ENCODE peak calls at places on chromosome X, in ten cellular contexts. C is H1; A is fibroblast of pulmonary artery; S is RWPE1; F is GM12864; R is right atrium auricular region; T is Calu3; O is upper lobe of left lung; N is CD4-positive, alpha-beta T cell; J is GM10248. Z is an unnamed sample.

GRCh38 chrX:139877710-139878414 is 55.0 kb downstream of the ATP11C start:
- DNase-seq in C (no peak), A (peak), S (no peak), F (no peak), R (no peak), T (no peak), O (no peak), N (no peak), J (no peak), Z (no peak)

GRCh38 chrX:129769467-129770154 is 10.1 kb upstream of the SASH3 start:
- DNase-seq in C (no peak), A (no peak), S (no peak), F (peak), R (no peak), T (no peak), O (no peak), N (peak), J (peak), Z (no peak)

GRCh38 chrX:94204524-94204923 is 530.5 kb downstream of the FAM133A start:
- DNase-seq in C (no peak), A (no peak), S (no peak), F (no peak), R (no peak), T (no peak), O (no peak), N (no peak), J (no peak), Z (no peak)

GRCh38 chrX:17032351-17032750 is 85.9 kb downstream of the REPS2 start:
- DNase-seq in C (no peak), A (peak), S (peak), F (no peak), R (no peak), T (peak), O (peak), N (no peak), J (no peak), Z (peak)

GRCh38 chrX:37347420-37347819 is 1.7 kb upstream of the PRRG1 start:
- DNase-seq in C (no peak), A (peak), S (no peak), F (no peak), R (no peak), T (no peak), O (no peak), N (no peak), J (no peak), Z (no peak)

GRCh38 chrX:72393836-72394517 is 88.3 kb upstream of the CITED1 start:
- DNase-seq in C (no peak), A (no peak), S (no peak), F (no peak), R (no peak), T (no peak), O (no peak), N (no peak), J (no peak), Z (no peak)

GRCh38 chrX:1894656-1895055 is 279.8 kb downstream of the ASMT start:
- DNase-seq in C (no peak), A (no peak), S (no peak), F (no peak), R (no peak), T (no peak), O (no peak), N (no peak), J (no peak), Z (no peak)

GRCh38 chrX:153538424-153538823 is 21.0 kb downstream of the ATP2B3 start:
- DNase-seq in C (no peak), A (no peak), S (no peak), F (no peak), R (no peak), T (no peak), O (no peak), N (no peak), J (no peak), Z (no peak)

GRCh38 chrX:140710710-140711109 is 1.2 kb downstream of the LINC00632 start:
- DNase-seq in C (no peak), A (peak), S (no peak), F (no peak), R (no peak), T (no peak), O (no peak), N (no peak), J (no peak), Z (no peak)

GRCh38 chrX:135522878-135523693 is 2.6 kb downstream of the INTS6L start:
- DNase-seq in C (no peak), A (no peak), S (no peak), F (no peak), R (no peak), T (no peak), O (no peak), N (no peak), J (no peak), Z (no peak)

GRCh38 chrX:30141966-30142365 is 73.4 kb upstream of the MAGEB2 start:
- DNase-seq in C (no peak), A (peak), S (peak), F (peak), R (no peak), T (peak), O (no peak), N (no peak), J (no peak), Z (no peak)

DNA sequence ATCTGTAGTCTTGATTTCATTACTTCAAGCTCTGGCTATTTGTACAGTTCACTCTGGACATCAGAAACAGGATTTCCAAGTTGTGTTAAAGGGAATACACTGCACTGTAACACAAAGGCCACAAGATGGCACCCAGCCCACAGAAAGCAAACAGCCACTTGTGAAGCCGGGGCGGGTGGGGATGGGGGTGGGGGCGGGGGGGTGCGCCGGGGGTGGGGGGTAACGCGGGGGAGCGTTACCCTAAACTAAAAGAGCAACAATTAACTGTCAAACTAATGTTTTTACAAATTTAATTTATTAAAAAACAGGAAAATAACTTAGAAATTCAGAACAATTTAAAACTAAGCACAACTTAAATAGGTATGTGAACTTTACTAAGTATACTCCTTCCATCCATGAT is 27.3 kb downstream of the PRDX4 start:
- DNase-seq in C (no peak), A (peak), S (peak), F (peak), R (peak), T (peak), O (peak), N (peak), J (peak), Z (no peak)
- TF ChIP-seq CTCF in C (peak), A (peak), S (peak), F (peak), R (peak), T (peak), O (no peak), N (peak), J (peak), Z (no peak)

GRCh38 chrX:51148848-51149247 is 183.8 kb upstream of the NUDT10 start:
- DNase-seq in C (peak), A (peak), S (no peak), F (no peak), R (no peak), T (no peak), O (no peak), N (no peak), J (no peak), Z (no peak)
- TF ChIP-seq CTCF in C (peak), A (no peak), S (no peak), F (no peak), R (no peak), T (no peak), O (no peak), N (no peak), J (no peak), Z (no peak)

GRCh38 chrX:38937926-38938325 is 136.7 kb downstream of the MID1IP1 start:
- DNase-seq in C (no peak), A (no peak), S (no peak), F (no peak), R (no peak), T (no peak), O (no peak), N (no peak), J (no peak), Z (no peak)

GRCh38 chrX:38941675-38942074 is 140.4 kb downstream of the MID1IP1 start:
- DNase-seq in C (no peak), A (peak), S (no peak), F (no peak), R (no peak), T (no peak), O (no peak), N (no peak), J (no peak), Z (no peak)

GRCh38 chrX:38940547-38940946 is 139.3 kb downstream of the MID1IP1 start:
- DNase-seq in C (no peak), A (peak), S (no peak), F (no peak), R (no peak), T (no peak), O (no peak), N (no peak), J (no peak), Z (no peak)

GRCh38 chrX:38937400-38937799 is 136.1 kb downstream of the MID1IP1 start:
- DNase-seq in C (no peak), A (no peak), S (no peak), F (no peak), R (no peak), T (no peak), O (no peak), N (no peak), J (no peak), Z (no peak)

GRCh38 chrX:38939067-38939466 is 137.8 kb downstream of the MID1IP1 start:
- DNase-seq in C (no peak), A (peak), S (no peak), F (no peak), R (no peak), T (no peak), O (no peak), N (no peak), J (no peak), Z (peak)
- TF ChIP-seq CTCF in C (no peak), A (no peak), S (no peak), F (no peak), R (no peak), T (no peak), O (no peak), N (no peak), J (no peak), Z (no peak)

DNA sequence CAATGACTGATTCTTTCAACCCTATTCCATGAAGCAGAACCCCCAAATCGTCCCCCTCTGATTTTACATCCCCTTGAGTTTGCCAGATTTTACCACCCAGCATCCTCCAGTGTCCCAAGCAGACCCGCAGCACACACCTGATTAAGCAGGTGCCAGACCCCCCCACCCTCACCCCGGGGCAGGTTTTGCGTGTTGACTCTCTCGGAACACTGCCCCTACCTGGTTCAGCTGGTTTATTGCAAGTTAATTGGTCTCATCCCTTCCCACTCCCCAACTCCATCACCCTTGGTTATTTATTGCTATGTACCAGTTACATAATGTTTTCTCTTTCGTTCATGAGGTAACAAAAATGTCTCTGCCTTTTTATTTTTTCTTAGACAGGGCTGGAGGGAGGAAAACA is 258.4 kb downstream of the BCOR start:
- DNase-seq in C (no peak), A (no peak), S (no peak), F (no peak), R (no peak), T (no peak), O (no peak), N (no peak), J (no peak), Z (no peak)
- TF ChIP-seq CTCF in C (no peak), A (no peak), S (no peak), F (no peak), R (no peak), T (no peak), O (no peak), N (no peak), J (no peak), Z (no peak)

GRCh38 chrX:143461616-143462015 is 55.7 kb downstream of the SPANXN3 start:
- DNase-seq in C (no peak), A (no peak), S (no peak), F (no peak), R (no peak), T (no peak), O (no peak), N (no peak), J (no peak), Z (no peak)

GRCh38 chrX:143462696-143463095 is 54.6 kb downstream of the SPANXN3 start:
- DNase-seq in C (no peak), A (no peak), S (no peak), F (no peak), R (no peak), T (no peak), O (no peak), N (no peak), J (no peak), Z (no peak)

GRCh38 chrX:143466130-143466529 is 51.1 kb downstream of the SPANXN3 start:
- DNase-seq in C (no peak), A (no peak), S (no peak), F (no peak), R (no peak), T (no peak), O (no peak), N (no peak), J (no peak), Z (no peak)
- TF ChIP-seq CTCF in C (no peak), A (no peak), S (no peak), F (no peak), R (no peak), T (no peak), O (no peak), N (no peak), J (no peak), Z (no peak)

DNA sequence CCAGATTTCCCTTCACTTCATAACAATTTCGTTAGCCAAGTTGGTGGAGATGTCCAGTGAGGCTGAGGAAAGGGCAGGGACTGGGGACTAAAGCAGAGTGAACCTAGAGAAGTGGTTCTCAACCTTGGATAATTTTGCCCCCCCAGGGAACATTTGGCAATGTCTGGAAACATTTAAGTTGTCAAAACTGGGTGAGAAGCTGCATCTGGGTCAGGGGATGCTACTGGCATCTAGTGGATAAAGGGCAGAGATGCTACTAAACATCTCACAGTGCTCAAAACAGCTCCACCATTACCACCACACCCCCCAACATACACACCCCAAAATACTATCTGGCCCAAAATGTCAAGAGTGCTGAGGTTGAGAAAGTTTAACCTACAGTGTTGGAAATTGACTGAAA is 32.0 kb upstream of the FGF16 start:
- DNase-seq in C (no peak), A (peak), S (no peak), F (no peak), R (no peak), T (no peak), O (no peak), N (no peak), J (no peak), Z (no peak)
- TF ChIP-seq CTCF in C (peak), A (peak), S (no peak), F (peak), R (no peak), T (no peak), O (no peak), N (no peak), J (no peak), Z (no peak)

DNA sequence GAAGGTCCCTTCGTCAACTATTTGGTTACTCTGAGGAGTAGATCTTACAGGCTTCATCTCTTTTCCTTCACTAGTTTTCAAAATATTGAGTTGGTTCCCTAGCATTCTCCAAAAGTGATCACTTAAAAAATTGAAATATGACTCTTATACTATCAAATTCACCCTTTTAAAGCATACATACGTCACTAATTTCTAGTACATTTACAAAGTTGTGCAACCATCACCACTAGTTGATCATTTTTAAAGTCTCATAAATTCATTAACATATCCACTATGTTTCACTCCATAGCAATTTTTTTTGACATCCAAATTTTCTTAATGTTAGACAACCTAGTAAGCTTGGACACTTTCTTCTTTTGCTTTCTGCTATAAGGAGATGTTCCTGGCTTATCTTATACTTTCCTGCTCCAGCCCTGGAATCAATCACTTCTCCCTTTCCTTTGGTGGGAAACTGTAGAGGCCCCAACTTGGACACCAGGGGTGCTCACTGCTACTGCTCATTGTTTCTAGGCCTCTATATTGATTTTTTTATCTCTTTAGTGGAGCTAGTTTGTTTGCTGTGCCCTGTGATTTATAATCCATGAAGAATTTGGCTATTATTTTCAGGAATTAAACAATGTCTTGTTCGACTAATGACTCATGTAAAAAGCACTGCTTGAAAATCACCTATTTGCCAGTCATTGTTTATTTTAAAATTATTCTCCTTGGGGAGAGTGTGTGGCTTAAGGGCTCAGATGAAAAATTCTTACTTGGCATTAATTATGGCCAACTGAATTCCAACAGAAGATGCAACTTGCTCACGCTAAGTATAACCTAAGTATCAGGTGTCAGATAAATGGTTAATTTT is 4.0 kb upstream of the ZFX start:
- DNase-seq in C (no peak), A (peak), S (no peak), F (no peak), R (no peak), T (peak), O (no peak), N (no peak), J (no peak), Z (no peak)
- TF ChIP-seq CTCF in C (no peak), A (peak), S (no peak), F (no peak), R (no peak), T (peak), O (no peak), N (no peak), J (no peak), Z (no peak)

Z was measured in ascending aorta.